ENCODE peak calls at places on chromosome 21, in six cellular contexts. T is stimulated activated CD8-positive, alpha-beta memory T cell treated with anti-CD3 and anti-CD28 coated beads, Interleukin-2, amount 100 ng/mL, for 1 hour; U is MCF 10A; Y is hypothalamus; R is NT2/D1; E is AG10803. D is an unnamed sample.

GRCh38 chr21:14603202-14603601 is 57.1 kb upstream of the SAMSN1 start:
- DNase-seq in Y (no peak), U (peak), R (no peak), E (peak), T (no peak), D (no peak)

GRCh38 chr21:29217818-29218252 is 80.9 kb upstream of the BACH1 start:
- DNase-seq in E (peak), T (no peak), U (peak), Y (no peak), R (no peak), D (no peak)

GRCh38 chr21:36229181-36229580 is 72.6 kb downstream of the DOP1B start:
- DNase-seq in E (no peak), Y (no peak), U (no peak), T (no peak), R (no peak), D (no peak)

GRCh38 chr21:41948901-41949300 is 4.9 kb downstream of the C2CD2 start:
- DNase-seq in T (no peak), U (no peak), E (no peak), Y (no peak), R (no peak), D (no peak)

GRCh38 chr21:28872218-28872617 is 120.5 kb downstream of the LTN1 start:
- DNase-seq in U (peak), E (peak), R (no peak), Y (no peak), T (no peak), D (no peak)

GRCh38 chr21:44737706-44738354 is 26.5 kb upstream of the TSPEAR start:
- DNase-seq in Y (no peak), R (no peak), E (peak), U (no peak), T (no peak), D (no peak)

GRCh38 chr21:44985441-44986401 is 45.9 kb downstream of the SLX9 start:
- DNase-seq in E (no peak), Y (no peak), U (no peak), T (no peak), R (no peak), D (no peak)

GRCh38 chr21:17081193-17081592 is 431.6 kb upstream of the CXADR start:
- DNase-seq in R (no peak), U (no peak), T (no peak), Y (no peak), E (no peak), D (no peak)

GRCh38 chr21:46005481-46005881 is 23.9 kb downstream of the COL6A1 start:
- DNase-seq in R (no peak), T (no peak), U (no peak), Y (no peak), E (no peak), D (no peak)

GRCh38 chr21:14959343-14959742 is 105.5 kb downstream of the NRIP1 start:
- DNase-seq in U (no peak), E (peak), T (no peak), Y (no peak), R (no peak), D (no peak)

GRCh38 chr21:44873356-44874239 is at the start of gene PTTG1IP:
- DNase-seq in E (peak), T (peak), Y (peak), U (peak), R (peak), D (peak)

GRCh38 chr21:32382108-32382601 is 10.7 kb downstream of the URB1 start:
- DNase-seq in Y (no peak), E (peak), R (no peak), T (no peak), U (no peak), D (no peak)

GRCh38 chr21:15752763-15753407 is 23.1 kb downstream of the USP25 start:
- DNase-seq in U (no peak), E (no peak), T (no peak), Y (no peak), R (peak), D (no peak)

GRCh38 chr21:45018131-45019075 is 56.0 kb upstream of the ADARB1 start:
- DNase-seq in U (no peak), R (no peak), Y (no peak), E (no peak), T (no peak), D (peak)

GRCh38 chr21:44845418-44846200 is 27.7 kb upstream of the SUMO3 start:
- DNase-seq in E (peak), Y (no peak), R (peak), U (peak), T (peak), D (peak)

GRCh38 chr21:35478096-35479080 is 429.3 kb upstream of the RUNX1 start:
- DNase-seq in T (no peak), Y (no peak), U (peak), R (no peak), E (no peak), D (no peak)

GRCh38 chr21:20999567-21000169 is 1.5 kb downstream of the NCAM2 start:
- DNase-seq in R (no peak), E (peak), Y (peak), U (peak), T (no peak), D (no peak)

GRCh38 chr21:29490016-29490415 is 191.3 kb downstream of the BACH1 start:
- DNase-seq in U (no peak), Y (no peak), E (peak), R (no peak), T (no peak), D (no peak)

GRCh38 chr21:45074818-45075605 is 632 bp downstream of the ADARB1 start:
- DNase-seq in R (no peak), U (peak), T (no peak), Y (no peak), E (peak), D (peak)

GRCh38 chr21:17386498-17386897 is 126.3 kb upstream of the CXADR start:
- DNase-seq in E (no peak), R (no peak), Y (no peak), T (no peak), U (no peak), D (no peak)

GRCh38 chr21:46325073-46325912 is 1.3 kb downstream of the PCNT start:
- DNase-seq in R (peak), E (peak), U (peak), T (peak), Y (peak), D (peak)

GRCh38 chr21:31255846-31256395 is 88.1 kb downstream of the TIAM1 start:
- DNase-seq in Y (no peak), E (no peak), R (no peak), T (no peak), U (no peak), D (no peak)

GRCh38 chr21:45630066-45630694 is 13.3 kb upstream of the PCBP3 start:
- DNase-seq in T (no peak), Y (no peak), R (no peak), E (no peak), U (no peak), D (no peak)

GRCh38 chr21:29033871-29034270 is 9.4 kb downstream of the USP16 start:
- DNase-seq in R (no peak), T (no peak), U (no peak), Y (no peak), E (no peak), D (no peak)

GRCh38 chr21:45236481-45236880 is 51.2 kb downstream of the POFUT2 start:
- DNase-seq in U (peak), R (no peak), Y (no peak), T (no peak), E (no peak), D (no peak)

GRCh38 chr21:33266784-33267135 is 593 bp downstream of the IL10RB start:
- DNase-seq in T (no peak), U (no peak), R (no peak), Y (no peak), E (no peak), D (no peak)

GRCh38 chr21:38277501-38278111 is 20.8 kb downstream of the KCNJ15 start:
- DNase-seq in E (peak), R (no peak), Y (no peak), T (no peak), U (peak), D (no peak)